ENCODE peak calls at places on chromosomes 4 and X, in five cellular contexts. L is mesendoderm, B is endodermal cell, S is fibroblast of lung, F is colonic mucosa. U is an unnamed sample. For H3K4me1, the result is how much of the 10 kb centered on the place peaks cover.

GRCh38 chr4:1851160-1851559 is 4.8 kb downstream of the LETM1 start:
- DNase-seq in L (no peak), S (no peak), B (no peak), F (no peak), U (no peak)

GRCh38 chr4:7699040-7699439 is 240.6 kb downstream of the AFAP1 start:
- DNase-seq in S (peak), B (no peak), L (no peak), F (no peak), U (no peak)

GRCh38 chrX:46381630-46382029 is 163.6 kb downstream of the ZNF674 start:
- DNase-seq in B (peak), F (no peak), S (peak), L (peak), U (no peak)

GRCh38 chr4:99219072-99219471 is at the start of gene ADH6:
- DNase-seq in L (peak), B (no peak), S (no peak), F (peak), U (peak)

GRCh38 chr4:183600189-183600685 is 58.7 kb downstream of the RWDD4 start:
- DNase-seq in L (peak), S (no peak), F (no peak), B (peak), U (no peak)

GRCh38 chr4:119498520-119498919 is 130.1 kb downstream of the PDE5A start:
- DNase-seq in F (no peak), L (peak), S (no peak), B (peak), U (peak)

GRCh38 chrX:125298871-125299270 is 20.8 kb upstream of the TEX13C start:
- DNase-seq in F (no peak), L (no peak), B (no peak), S (no peak), U (no peak)

GRCh38 chr4:151841107-151841506 is 80.3 kb upstream of the GATB start:
- DNase-seq in B (no peak), F (no peak), S (no peak), L (no peak), U (no peak)

GRCh38 chr4:62093735-62094134 is 893.6 kb downstream of the ADGRL3 start:
- DNase-seq in F (no peak), B (no peak), L (no peak), S (no peak), U (no peak)

GRCh38 chr4:105186701-105187158 is 40.1 kb downstream of the TET2 start:
- DNase-seq in S (peak), F (no peak), B (no peak), L (no peak), U (no peak)
- H3K27ac ChIP-seq in S (no peak), F (no peak), B (no peak), L (no peak), U (no peak)

GRCh38 chr4:174930895-174931294 is 12.7 kb downstream of the ADAM29 start:
- DNase-seq in F (no peak), L (no peak), S (no peak), B (no peak), U (no peak)

GRCh38 chr4:174929346-174929745 is 11.2 kb downstream of the ADAM29 start:
- DNase-seq in B (no peak), L (no peak), F (no peak), S (no peak), U (no peak)

GRCh38 chr4:174926958-174927357 is 8.8 kb downstream of the ADAM29 start:
- DNase-seq in L (no peak), B (no peak), S (no peak), F (no peak), U (no peak)

GRCh38 chr4:174928575-174929253 is 10.6 kb downstream of the ADAM29 start:
- DNase-seq in B (no peak), F (no peak), L (no peak), S (no peak), U (no peak)

DNA sequence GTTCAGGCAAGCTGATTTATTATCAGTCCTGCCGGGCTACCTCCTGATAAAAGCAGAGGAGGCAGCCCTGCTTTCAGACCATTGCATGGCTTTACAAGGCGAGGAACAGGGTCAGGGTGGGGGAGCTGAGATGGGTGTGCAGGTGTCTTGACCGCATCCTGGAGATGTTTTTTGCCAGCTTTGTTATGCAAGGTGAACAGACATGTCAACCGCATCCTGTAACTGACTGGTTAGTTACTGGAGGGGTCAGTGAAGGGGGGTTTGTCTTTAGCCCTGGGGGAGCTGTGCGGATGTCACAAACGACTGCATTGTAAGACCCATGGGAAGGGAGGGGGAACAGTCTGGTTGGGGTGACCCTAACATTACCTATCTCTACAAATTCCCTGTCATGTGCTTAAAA is 10.0 kb downstream of the ADAM29 start:
- DNase-seq in S (no peak), B (no peak), L (no peak), F (no peak), U (no peak)
- H3K4me3 ChIP-seq in S (no peak), B (no peak), L (no peak), F (no peak), U (no peak)

DNA sequence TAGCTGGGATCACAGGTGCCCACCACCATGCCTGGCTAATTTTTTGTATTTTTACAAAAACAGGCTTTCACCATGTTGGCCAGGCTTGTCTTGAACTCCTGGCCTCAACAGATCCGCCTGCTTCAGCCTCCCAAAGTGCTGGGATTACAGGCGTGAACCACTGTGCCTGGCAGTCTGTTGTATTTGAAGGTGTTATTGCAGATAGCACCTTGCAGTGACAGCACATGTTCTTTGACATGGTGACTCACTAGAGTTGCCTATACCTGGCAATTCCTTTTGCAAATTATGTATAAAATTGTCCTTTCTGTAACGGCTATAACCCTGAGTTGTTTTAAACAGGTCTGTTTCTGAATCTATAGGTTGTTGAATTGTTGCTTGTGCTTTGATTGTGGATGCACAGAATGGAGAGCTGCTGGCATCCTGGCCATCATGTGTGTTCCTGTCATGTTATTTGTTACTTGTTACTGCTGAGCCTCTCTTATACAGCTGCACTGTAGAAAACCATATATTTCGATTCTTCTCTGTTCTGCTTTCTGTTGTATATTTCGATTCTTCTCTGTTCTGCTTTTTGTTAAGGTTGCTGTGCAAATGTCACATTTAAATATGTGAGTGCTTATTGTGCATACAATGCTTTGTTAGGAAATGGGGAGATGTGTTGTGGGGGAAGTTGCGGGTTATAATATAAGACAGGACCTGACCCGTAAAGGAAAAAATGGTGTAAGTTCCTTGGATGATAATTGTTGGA is 8.1 kb downstream of the OGT start:
- DNase-seq in L (peak), B (no peak), F (no peak), S (no peak), U (no peak)
- H3K4me1 ChIP-seq in L (under half), B (under half), F (under half), S (under half), U (under half)

GRCh38 chrX:154305481-154306205 is 10.0 kb downstream of the TKTL1 start:
- DNase-seq in L (no peak), F (no peak), B (no peak), S (no peak), U (no peak)
- H3K27ac ChIP-seq in L (no peak), F (no peak), B (peak), S (no peak), U (no peak)